ENCODE peak calls at places on chromosomes 7 and 10, in six cellular contexts. I, W, J, K, B and O are unnamed samples.

GRCh38 chr10:43118631-43119415 is 19.4 kb upstream of the CSGALNACT2 start:
- DNase-seq in I (no peak), W (no peak), J (peak; percentile 63), K (no peak), B (no peak), O (no peak)

GRCh38 chr10:108586424-108586823 is 1336.9 kb downstream of the XPNPEP1 start:
- DNase-seq in I (no peak), W (no peak), J (no peak), K (no peak), B (no peak), O (no peak)

GRCh38 chr7:140673063-140673769 is 471 bp downstream of the ADCK2 start:
- DNase-seq in I (peak; percentile 68), W (peak; percentile 48), J (peak; percentile 73), K (no peak), B (peak; percentile 66), O (peak; percentile 77)

GRCh38 chr10:118330295-118331076 is 11.6 kb downstream of the FAM204A start:
- DNase-seq in I (no peak), W (no peak), J (no peak), K (no peak), B (no peak), O (no peak)

GRCh38 chr7:12458520-12459131 is 55.0 kb upstream of the VWDE start:
- DNase-seq in I (no peak), W (peak; percentile 34), J (no peak), K (no peak), B (no peak), O (peak; percentile 4)

GRCh38 chr10:100183482-100183881 is 2.3 kb downstream of the ERLIN1 start:
- DNase-seq in I (no peak), W (peak; percentile 91), J (no peak), K (no peak), B (no peak), O (no peak)

GRCh38 chr7:48376263-48376662 is 205.0 kb downstream of the ABCA13 start:
- DNase-seq in I (no peak), W (no peak), J (no peak), K (no peak), B (no peak), O (no peak)

GRCh38 chr10:128078136-128078969 is 47.9 kb downstream of the MKI67 start:
- DNase-seq in I (peak; percentile 51), W (peak; percentile 26), J (no peak), K (no peak), B (peak; percentile 52), O (no peak)

GRCh38 chr10:76488602-76489001 is 1057.2 kb downstream of the LRMDA start:
- DNase-seq in I (no peak), W (no peak), J (no peak), K (no peak), B (no peak), O (no peak)

GRCh38 chr10:124685251-124685650 is 58.9 kb downstream of the FAM53B start:
- DNase-seq in I (peak; percentile 72), W (no peak), J (peak; percentile 81), K (no peak), B (peak; percentile 68), O (no peak)

GRCh38 chr7:47497367-47498096 is 84.4 kb downstream of the TNS3 start:
- DNase-seq in I (no peak), W (no peak), J (no peak), K (no peak), B (no peak), O (no peak)

GRCh38 chr10:68435803-68436202 is 28.7 kb upstream of the RUFY2 start:
- DNase-seq in I (no peak), W (no peak), J (no peak), K (no peak), B (no peak), O (no peak)

GRCh38 chr7:140619101-140619615 is 21.5 kb downstream of the DENND2A start:
- DNase-seq in I (no peak), W (no peak), J (no peak), K (no peak), B (no peak), O (no peak)

GRCh38 chr10:3911713-3912442 is 126.9 kb upstream of the KLF6 start:
- DNase-seq in I (no peak), W (peak; percentile 89), J (no peak), K (no peak), B (no peak), O (no peak)

GRCh38 chr10:102612964-102613275 is 31.4 kb upstream of the TRIM8 start:
- DNase-seq in I (no peak), W (no peak), J (no peak), K (no peak), B (no peak), O (peak; percentile 77)

GRCh38 chr7:99380032-99380822 is 5.7 kb downstream of the ARPC1B start:
- DNase-seq in I (peak; percentile 80), W (no peak), J (no peak), K (no peak), B (peak; percentile 71), O (no peak)

GRCh38 chr7:149714910-149715471 is 58.4 kb downstream of the ZNF467 start:
- DNase-seq in I (no peak), W (no peak), J (no peak), K (no peak), B (no peak), O (peak; percentile 35)

GRCh38 chr10:129790710-129791446 is 173.2 kb downstream of the EBF3 start:
- DNase-seq in I (no peak), W (no peak), J (peak; percentile 59), K (no peak), B (no peak), O (no peak)

GRCh38 chr7:34211003-34211402 is 305.7 kb downstream of the BMPER start:
- DNase-seq in I (no peak), W (no peak), J (no peak), K (no peak), B (no peak), O (no peak)

GRCh38 chr7:90624128-90624980 is 28.2 kb downstream of the CDK14 start:
- DNase-seq in I (no peak), W (peak; percentile 71), J (no peak), K (no peak), B (no peak), O (no peak)

GRCh38 chr10:108597657-108598319 is 1325.5 kb downstream of the XPNPEP1 start:
- DNase-seq in I (no peak), W (no peak), J (no peak), K (no peak), B (no peak), O (no peak)

GRCh38 chr7:17233643-17234397 is 64.6 kb upstream of the AHR start:
- DNase-seq in I (no peak), W (peak; percentile 7), J (no peak), K (no peak), B (no peak), O (peak; percentile 30)

GRCh38 chr10:131651674-131652093 is 249.1 kb upstream of the PPP2R2D start:
- DNase-seq in I (peak; percentile 69), W (no peak), J (no peak), K (no peak), B (peak; percentile 41), O (no peak)

GRCh38 chr10:132239126-132240031 is 52.6 kb downstream of the DPYSL4 start:
- DNase-seq in I (no peak), W (no peak), J (no peak), K (no peak), B (no peak), O (no peak)

GRCh38 chr10:123147635-123148413 is at the start of gene HMX2:
- DNase-seq in I (no peak), W (no peak), J (no peak), K (no peak), B (no peak), O (no peak)

GRCh38 chr7:123682690-123683089 is 27.0 kb downstream of the LMOD2 start:
- DNase-seq in I (no peak), W (peak; percentile 59), J (no peak), K (peak; percentile 34), B (no peak), O (no peak)

GRCh38 chr10:20521186-20521585 is 375.9 kb downstream of the NEBL start:
- DNase-seq in I (no peak), W (no peak), J (no peak), K (no peak), B (no peak), O (no peak)